ENCODE peak calls at places on chromosome 12, in seven cellular contexts. Z, Q, H, C, X, R and A are unnamed samples.

GRCh38 chr12:19012965-19013364 is 116.6 kb upstream of the PLEKHA5 start:
- DNase-seq in Q (no peak), Z (no peak), X (no peak), C (no peak), R (no peak), H (no peak), A (no peak)

GRCh38 chr12:67067453-67068203 is 201.5 kb upstream of the CAND1 start:
- DNase-seq in H (no peak), C (no peak), X (no peak), Q (no peak), Z (no peak), R (peak), A (no peak)

GRCh38 chr12:51349026-51349425 is 2.5 kb upstream of the CELA1 start:
- DNase-seq in R (no peak), H (no peak), C (no peak), Q (no peak), Z (no peak), X (no peak), A (no peak)

GRCh38 chr12:2267624-2268477 is 215.1 kb downstream of the CACNA1C start:
- DNase-seq in H (no peak), C (no peak), X (no peak), Z (no peak), Q (peak), R (no peak), A (no peak)

GRCh38 chr12:22051114-22051698 is 5.2 kb downstream of the CMAS start:
- DNase-seq in X (no peak), R (no peak), C (no peak), Q (no peak), Z (no peak), H (no peak), A (no peak)

GRCh38 chr12:19833775-19834501 is 394.6 kb downstream of the AEBP2 start:
- DNase-seq in Q (no peak), Z (no peak), C (no peak), R (no peak), H (no peak), X (no peak), A (no peak)

GRCh38 chr12:59196989-59197388 is 276.7 kb upstream of the LRIG3 start:
- DNase-seq in R (no peak), X (no peak), C (no peak), H (no peak), Z (no peak), Q (no peak), A (no peak)

GRCh38 chr12:127810026-127810425 is 456.9 kb upstream of the TMEM132C start:
- DNase-seq in Q (no peak), R (no peak), Z (no peak), C (no peak), X (no peak), H (no peak), A (no peak)

GRCh38 chr12:39440781-39441180 is 2.1 kb downstream of the KIF21A start:
- DNase-seq in C (no peak), X (no peak), H (no peak), Q (no peak), Z (no peak), R (no peak), A (no peak)

GRCh38 chr12:121810833-121811433 is 7.1 kb downstream of the SETD1B start:
- DNase-seq in C (no peak), X (no peak), Q (no peak), R (no peak), H (no peak), Z (no peak), A (no peak)

GRCh38 chr12:6548556-6549378 is 7.1 kb downstream of the IFFO1 start:
- DNase-seq in Q (no peak), X (no peak), R (no peak), Z (no peak), C (no peak), H (no peak), A (no peak)

GRCh38 chr12:6950944-6951540 is at the start of gene PTPN6:
- DNase-seq in X (no peak), H (no peak), Q (no peak), R (no peak), Z (no peak), C (no peak), A (no peak)

GRCh38 chr12:25313591-25313990 is 62.9 kb upstream of the KRAS start:
- DNase-seq in Q (no peak), R (no peak), Z (no peak), X (no peak), C (no peak), H (no peak), A (no peak)

GRCh38 chr12:76199808-76200207 is 115.3 kb upstream of the NAP1L1 start:
- DNase-seq in C (no peak), X (no peak), H (no peak), Q (no peak), Z (no peak), R (no peak), A (no peak)

DNA sequence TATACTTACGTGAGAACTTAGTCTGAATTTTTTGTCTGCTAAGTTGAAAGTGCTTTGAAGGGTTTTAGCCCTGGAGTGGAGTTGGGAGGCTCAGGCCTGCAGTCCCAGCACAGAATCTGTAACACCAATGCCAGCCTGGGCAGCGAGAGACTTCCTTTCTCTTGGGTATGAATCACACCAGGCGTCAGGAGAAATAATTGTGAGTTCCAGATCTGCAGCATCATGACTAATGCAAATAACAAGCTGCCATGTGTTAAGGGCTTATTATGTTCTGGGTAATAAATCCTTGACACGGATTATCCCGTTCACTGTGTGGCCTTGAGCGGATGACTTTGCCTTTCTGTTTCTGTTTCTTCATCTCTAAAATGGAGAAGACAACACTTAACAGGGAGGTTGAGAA is 70.6 kb downstream of the B4GALNT3 start:
- DNase-seq in R (no peak), Z (no peak), X (no peak), H (no peak), C (no peak), Q (no peak), A (no peak)
- TF ChIP-seq SP1 in R (no peak), Z (no peak), X (no peak), H (no peak), C (no peak), Q (no peak), A (no peak)

GRCh38 chr12:93215290-93215678 is 162.4 kb upstream of the NUDT4 start:
- DNase-seq in R (no peak), H (no peak), X (no peak), Z (peak), Q (no peak), C (no peak), A (no peak)
- TF ChIP-seq SP1 in R (no peak), H (no peak), X (no peak), Z (no peak), Q (no peak), C (no peak), A (no peak)

GRCh38 chr12:113591480-113591971 is 119.9 kb upstream of the LHX5 start:
- DNase-seq in X (peak), C (no peak), R (peak), Q (peak), H (no peak), Z (no peak), A (peak)
- TF ChIP-seq SP1 in X (no peak), C (no peak), R (no peak), Q (no peak), H (no peak), Z (no peak), A (no peak)

DNA sequence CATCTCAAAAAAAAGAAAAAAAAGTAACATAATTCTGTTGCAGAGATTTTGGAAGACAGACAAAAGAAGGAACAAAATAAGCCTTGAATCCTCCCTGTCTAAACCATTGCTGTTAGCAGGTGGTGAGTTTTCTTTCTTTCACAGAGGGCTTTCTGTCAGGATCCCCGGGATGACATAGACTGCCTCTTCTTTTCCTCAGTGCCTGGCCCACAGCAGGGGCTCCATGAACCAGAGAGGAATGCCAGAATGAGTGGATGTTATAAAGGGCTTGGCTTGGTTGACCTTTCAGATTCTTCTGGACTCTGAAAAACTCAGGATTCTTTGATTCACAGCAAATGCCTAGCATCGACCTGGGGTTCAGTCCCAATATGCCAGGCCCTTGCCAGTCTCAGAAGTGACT is 45.8 kb upstream of the CORO1C start:
- DNase-seq in X (no peak), R (no peak), H (no peak), Q (no peak), C (no peak), Z (no peak), A (no peak)
- TF ChIP-seq SP1 in X (no peak), R (no peak), H (no peak), Q (no peak), C (no peak), Z (no peak), A (no peak)

GRCh38 chr12:79408665-79409064 is 282.1 kb downstream of the PAWR start:
- DNase-seq in Z (no peak), Q (no peak), X (no peak), R (no peak), C (no peak), H (no peak), A (no peak)
- TF ChIP-seq SP1 in Z (no peak), Q (no peak), X (no peak), R (no peak), C (no peak), H (no peak), A (no peak)